ENCODE peak calls at places on chromosome 13, in five cellular contexts. S is trophoblast cell, N is mesenchymal stem cell, W is neuronal stem cell, J is H1. D is an unnamed sample.

GRCh38 chr13:24208314-24208713 is 47.8 kb downstream of the SPATA13 start:
- DNase-seq in S (no peak), N (peak), W (no peak), J (no peak), D (no peak)

GRCh38 chr13:38718374-38718773 is 31.5 kb downstream of the FREM2 start:
- DNase-seq in S (no peak), N (no peak), W (no peak), J (no peak), D (no peak)

GRCh38 chr13:43058318-43058674 is 34.9 kb downstream of the DNAJC15 start:
- DNase-seq in S (peak), N (peak), W (no peak), J (no peak), D (peak)

GRCh38 chr13:49436890-49437289 is 7.0 kb downstream of the CAB39L start:
- DNase-seq in S (peak), N (peak), W (no peak), J (no peak), D (no peak)

GRCh38 chr13:42334329-42334706 is 62.4 kb downstream of the AKAP11 start:
- DNase-seq in S (no peak), N (no peak), W (no peak), J (peak), D (no peak)

GRCh38 chr13:100149389-100149788 is 60.5 kb downstream of the PCCA start:
- DNase-seq in S (peak), N (no peak), W (no peak), J (no peak), D (no peak)

GRCh38 chr13:110503037-110503901 is 58.3 kb downstream of the RAB20 start:
- DNase-seq in S (no peak), N (peak), W (no peak), J (no peak), D (no peak)

GRCh38 chr13:30526612-30527217 is 61.0 kb upstream of the HMGB1 start:
- DNase-seq in S (peak), N (peak), W (no peak), J (no peak), D (peak)

GRCh38 chr13:71524245-71525002 is 342.6 kb downstream of the DACH1 start:
- DNase-seq in S (no peak), N (no peak), W (no peak), J (no peak), D (no peak)

GRCh38 chr13:101209206-101209893 is 207.0 kb downstream of the NALCN start:
- DNase-seq in S (no peak), N (no peak), W (no peak), J (no peak), D (no peak)

GRCh38 chr13:72166102-72166660 is 299.2 kb upstream of the DACH1 start:
- DNase-seq in S (peak), N (peak), W (no peak), J (no peak), D (no peak)

GRCh38 chr13:51931606-51932005 is 69.8 kb downstream of the CCDC70 start:
- DNase-seq in S (peak), N (no peak), W (no peak), J (no peak), D (no peak)

GRCh38 chr13:110113284-110113764 is 193.6 kb downstream of the COL4A1 start:
- DNase-seq in S (peak), N (peak), W (no peak), J (no peak), D (no peak)

GRCh38 chr13:113531041-113531873 is 40.7 kb upstream of the DCUN1D2 start:
- DNase-seq in S (no peak), N (no peak), W (no peak), J (no peak), D (peak)

GRCh38 chr13:107799001-107799400 is 416.3 kb downstream of the LIG4 start:
- DNase-seq in S (no peak), N (no peak), W (no peak), J (no peak), D (no peak)

GRCh38 chr13:53010374-53011105 is 18.1 kb upstream of the OLFM4 start:
- DNase-seq in S (no peak), N (no peak), W (no peak), J (no peak), D (no peak)

GRCh38 chr13:37491661-37492060 is 106.9 kb downstream of the POSTN start:
- DNase-seq in S (no peak), N (no peak), W (no peak), J (no peak), D (no peak)

GRCh38 chr13:78802912-78803311 is 144.0 kb upstream of the OBI1 start:
- DNase-seq in S (no peak), N (no peak), W (no peak), J (no peak), D (no peak)

GRCh38 chr13:71517004-71517403 is 350.0 kb downstream of the DACH1 start:
- DNase-seq in S (no peak), N (peak), W (no peak), J (no peak), D (no peak)

GRCh38 chr13:51861728-51862300 is at the start of gene CCDC70:
- DNase-seq in S (no peak), N (no peak), W (no peak), J (no peak), D (no peak)

GRCh38 chr13:21234537-21234936 is 58.1 kb downstream of the MRPL57 start:
- DNase-seq in S (peak), N (peak), W (no peak), J (no peak), D (no peak)

GRCh38 chr13:86476656-86477055 is 677.4 kb upstream of the SLITRK6 start:
- DNase-seq in S (no peak), N (no peak), W (no peak), J (no peak), D (no peak)

GRCh38 chr13:114107686-114108081 is 24.7 kb downstream of the RASA3 start:
- DNase-seq in S (no peak), N (peak), W (no peak), J (no peak), D (no peak)

GRCh38 chr13:43434185-43434584 is 352.6 kb downstream of the ENOX1 start:
- DNase-seq in S (peak), N (no peak), W (no peak), J (no peak), D (no peak)

GRCh38 chr13:50410921-50411712 is 395.9 kb downstream of the KCNRG start:
- DNase-seq in S (peak), N (peak), W (no peak), J (no peak), D (no peak)

GRCh38 chr13:100361504-100361903 is 227.1 kb downstream of the GGACT start:
- DNase-seq in S (no peak), N (peak), W (no peak), J (no peak), D (no peak)

GRCh38 chr13:113458218-113459065 is 5.2 kb upstream of the ADPRHL1 start:
- DNase-seq in S (no peak), N (peak), W (no peak), J (no peak), D (peak)

GRCh38 chr13:20102776-20103175 is 58.1 kb downstream of the GJA3 start:
- DNase-seq in S (no peak), N (no peak), W (no peak), J (no peak), D (no peak)

GRCh38 chr13:28497143-28497876 is 2.4 kb upstream of the FLT1 start:
- DNase-seq in S (no peak), N (no peak), W (no peak), J (no peak), D (no peak)

GRCh38 chr13:102913924-102914628 is 68.2 kb downstream of the ERCC5 start:
- DNase-seq in S (no peak), N (no peak), W (no peak), J (no peak), D (no peak)

GRCh38 chr13:35712907-35713685 is 236.6 kb upstream of the MAB21L1 start:
- DNase-seq in S (peak), N (peak), W (no peak), J (no peak), D (no peak)

GRCh38 chr13:57018915-57019314 is 121.8 kb upstream of the PRR20A start:
- DNase-seq in S (no peak), N (no peak), W (no peak), J (no peak), D (no peak)

GRCh38 chr13:30240608-30241007 is 66.7 kb downstream of the KATNAL1 start:
- DNase-seq in S (no peak), N (no peak), W (no peak), J (no peak), D (no peak)

GRCh38 chr13:114115191-114115671 is 17.2 kb downstream of the RASA3 start:
- DNase-seq in S (peak), N (peak), W (no peak), J (no peak), D (no peak)

GRCh38 chr13:30585748-30586262 is 31.9 kb upstream of the USPL1 start:
- DNase-seq in S (peak), N (peak), W (no peak), J (no peak), D (no peak)

GRCh38 chr13:93029536-93029935 is 197.1 kb upstream of the GPC6 start:
- DNase-seq in S (no peak), N (no peak), W (no peak), J (no peak), D (no peak)

GRCh38 chr13:105721056-105721455 is 814.4 kb downstream of the EFNB2 start:
- DNase-seq in S (no peak), N (peak), W (no peak), J (no peak), D (no peak)

GRCh38 chr13:39503048-39503447 is 99.9 kb downstream of the LHFPL6 start:
- DNase-seq in S (peak), N (no peak), W (no peak), J (no peak), D (no peak)

DNA sequence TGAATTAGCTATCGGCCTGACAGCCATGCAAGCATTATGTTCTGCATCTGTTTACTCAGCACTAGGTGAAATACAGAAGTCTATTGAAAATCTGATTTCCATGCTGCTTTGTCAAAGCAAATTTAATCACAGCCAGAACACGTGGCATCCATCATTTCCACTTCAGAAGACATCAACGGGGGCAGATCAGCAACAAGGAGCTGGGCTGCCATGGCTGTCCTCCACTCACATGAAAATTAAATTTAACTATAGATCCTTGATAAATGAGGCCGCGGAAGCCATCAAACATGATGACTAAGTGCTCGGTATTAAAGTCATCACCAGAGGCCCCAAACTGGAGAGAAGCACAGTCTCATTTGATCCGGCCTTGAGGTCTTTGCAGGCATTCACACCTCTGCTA is 443.5 kb downstream of the HS6ST3 start:
- DNase-seq in S (no peak), N (no peak), W (no peak), J (no peak), D (no peak)
- H2BK12ac ChIP-seq in S (no peak), N (no peak), W (no peak), J (no peak), D (no peak)

GRCh38 chr13:34128661-34129060 is 310.7 kb downstream of the RFC3 start:
- DNase-seq in S (peak), N (no peak), W (no peak), J (no peak), D (no peak)

GRCh38 chr13:34124912-34125311 is 307.0 kb downstream of the RFC3 start:
- DNase-seq in S (no peak), N (no peak), W (no peak), J (no peak), D (no peak)

GRCh38 chr13:34129422-34129821 is 311.5 kb downstream of the RFC3 start:
- DNase-seq in S (no peak), N (no peak), W (no peak), J (no peak), D (no peak)

GRCh38 chr13:34127523-34127922 is 309.6 kb downstream of the RFC3 start:
- DNase-seq in S (no peak), N (no peak), W (no peak), J (peak), D (no peak)
- H2BK12ac ChIP-seq in S (no peak), N (no peak), W (no peak), J (no peak), D (no peak)

GRCh38 chr13:77377016-77377415 is 50.1 kb upstream of the MYCBP2 start:
- DNase-seq in S (no peak), N (no peak), W (no peak), J (no peak), D (no peak)
- H2BK12ac ChIP-seq in S (no peak), N (no peak), W (no peak), J (no peak), D (no peak)

DNA sequence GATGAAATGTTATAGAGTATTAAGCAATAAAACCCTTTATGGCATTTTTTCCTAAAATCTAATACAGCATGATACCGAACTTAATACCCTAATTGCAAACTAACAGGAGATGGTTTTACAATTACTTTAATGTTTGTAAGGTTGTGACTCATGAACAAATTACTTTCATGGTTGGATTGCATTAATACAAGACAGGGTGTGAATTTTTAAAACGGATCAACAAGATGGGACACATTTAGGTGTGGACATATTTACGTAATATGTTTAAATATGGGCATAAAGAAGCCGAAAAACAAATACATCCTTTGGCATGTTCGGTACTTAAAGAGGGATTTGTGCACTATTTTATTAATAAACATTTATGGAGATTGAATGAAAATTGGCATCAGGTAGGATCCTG is 168.3 kb upstream of the SPRY2 start:
- DNase-seq in S (no peak), N (no peak), W (no peak), J (no peak), D (no peak)
- H2BK12ac ChIP-seq in S (no peak), N (no peak), W (no peak), J (no peak), D (no peak)

GRCh38 chr13:46146898-46147297 is 35.1 kb downstream of the LCP1 start:
- DNase-seq in S (no peak), N (peak), W (no peak), J (no peak), D (peak)
- H2BK12ac ChIP-seq in S (no peak), N (no peak), W (no peak), J (no peak), D (no peak)

GRCh38 chr13:48273346-48273745 is 30.2 kb upstream of the RB1 start:
- DNase-seq in S (no peak), N (no peak), W (no peak), J (no peak), D (no peak)

GRCh38 chr13:48278806-48279205 is 24.7 kb upstream of the RB1 start:
- DNase-seq in S (no peak), N (no peak), W (no peak), J (no peak), D (no peak)

DNA sequence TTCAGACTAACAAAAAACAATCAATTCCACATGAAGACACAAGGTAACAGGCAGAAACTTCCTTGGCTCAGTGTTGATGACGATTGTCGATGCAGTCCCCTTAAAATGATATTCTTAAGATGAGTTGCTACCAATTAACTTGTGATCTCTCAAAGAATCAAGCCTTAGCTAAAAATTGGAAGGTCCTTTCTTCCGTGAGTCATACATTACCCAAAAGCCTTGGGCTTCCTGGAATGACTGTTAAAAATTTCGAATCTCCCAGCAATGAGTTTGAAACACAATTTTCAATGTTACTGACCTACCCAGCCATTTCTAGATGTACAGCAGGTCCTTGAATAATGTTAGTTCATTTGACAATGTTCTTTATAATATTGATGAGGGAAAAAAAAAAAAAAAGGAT is 28.0 kb upstream of the RB1 start:
- DNase-seq in S (peak), N (no peak), W (no peak), J (no peak), D (no peak)
- H2BK12ac ChIP-seq in S (no peak), N (no peak), W (no peak), J (no peak), D (no peak)